ENCODE peak calls at places on chromosome 3, in nine cellular contexts. R is BE2C; Y is cardiac muscle cell; D is fibroblast of mammary gland; B is heart left ventricle; P is mucosa of descending colon; J is NB4; V is stomach; X is CD4-positive, alpha-beta T cell. Z is an unnamed sample.

GRCh38 chr3:114221165-114221880 is 16.1 kb downstream of the ZNF80 start:
- DNase-seq in V (no peak), Y (peak), J (no peak), D (no peak), B (no peak), X (no peak), P (peak), R (no peak), Z (peak)

GRCh38 chr3:190127797-190128196 is 7.1 kb upstream of the P3H2 start:
- DNase-seq in V (no peak), X (no peak), R (no peak), P (no peak), B (no peak), J (no peak), D (no peak), Y (peak), Z (no peak)

GRCh38 chr3:52528596-52529375 is 4.9 kb downstream of the NT5DC2 start:
- DNase-seq in D (no peak), Y (no peak), P (no peak), B (peak), R (no peak), V (no peak), X (no peak), J (no peak), Z (no peak)

GRCh38 chr3:184284696-184285095 is 8.9 kb downstream of the ECE2 start:
- DNase-seq in V (peak), D (peak), B (peak), J (peak), P (peak), X (no peak), R (peak), Y (peak), Z (peak)

GRCh38 chr3:134903840-134904239 is 108.8 kb downstream of the EPHB1 start:
- DNase-seq in X (no peak), Y (no peak), R (peak), B (no peak), J (no peak), V (no peak), D (no peak), P (no peak), Z (no peak)

GRCh38 chr3:181941250-181941649 is 229.5 kb downstream of the SOX2 start:
- DNase-seq in V (no peak), Y (no peak), D (no peak), R (no peak), P (no peak), B (no peak), J (no peak), X (no peak), Z (no peak)

GRCh38 chr3:195182470-195182795 is 88.5 kb downstream of the XXYLT1 start:
- DNase-seq in X (no peak), B (no peak), V (no peak), Y (peak), D (peak), P (no peak), R (no peak), J (peak), Z (peak)

GRCh38 chr3:48243886-48244285 is 3.0 kb downstream of the ZNF589 start:
- DNase-seq in V (no peak), Y (no peak), R (no peak), D (no peak), B (no peak), J (no peak), X (no peak), P (no peak), Z (no peak)

GRCh38 chr3:48826451-48826850 is 21.2 kb downstream of the PRKAR2A start:
- DNase-seq in Y (peak), J (peak), P (no peak), X (no peak), D (peak), B (no peak), V (no peak), R (no peak), Z (peak)

GRCh38 chr3:73614385-73614784 is 10.4 kb downstream of the PDZRN3 start:
- DNase-seq in J (peak), V (no peak), R (no peak), P (no peak), X (no peak), Y (peak), B (peak), D (peak), Z (peak)

GRCh38 chr3:155342344-155342743 is 48.9 kb upstream of the STRIT1 start:
- DNase-seq in J (no peak), X (no peak), Y (no peak), V (no peak), D (no peak), B (no peak), R (no peak), P (no peak), Z (no peak)

GRCh38 chr3:130894130-130894872 is 417 bp downstream of the ATP2C1 start:
- DNase-seq in R (peak), B (peak), D (no peak), J (peak), X (peak), Y (peak), P (peak), V (peak), Z (no peak)

GRCh38 chr3:13018561-13019242 is 54.5 kb downstream of the IQSEC1 start:
- DNase-seq in J (no peak), P (no peak), X (no peak), B (no peak), D (no peak), V (no peak), Y (no peak), R (no peak), Z (no peak)

GRCh38 chr3:115836944-115837343 is 213.6 kb downstream of the GAP43 start:
- DNase-seq in V (no peak), D (peak), R (no peak), Y (peak), X (no peak), B (no peak), P (no peak), J (peak), Z (peak)

GRCh38 chr3:12840591-12841084 is 727 bp downstream of the RPL32 start:
- DNase-seq in X (no peak), R (no peak), P (peak), D (no peak), V (no peak), B (no peak), Y (no peak), J (peak), Z (no peak)

GRCh38 chr3:159189994-159190669 is 388.3 kb downstream of the MFSD1 start:
- DNase-seq in Y (peak), R (no peak), J (no peak), B (no peak), X (no peak), D (peak), V (no peak), P (no peak), Z (peak)

GRCh38 chr3:39788484-39788883 is 20.9 kb upstream of the MYRIP start:
- DNase-seq in B (no peak), Y (no peak), P (no peak), J (no peak), D (no peak), R (no peak), V (no peak), X (no peak), Z (no peak)

GRCh38 chr3:181715601-181716340 is 4.0 kb downstream of the SOX2 start:
- DNase-seq in P (no peak), X (no peak), B (no peak), D (no peak), Y (no peak), J (no peak), V (no peak), R (no peak), Z (no peak)

GRCh38 chr3:54427951-54428871 is 305.9 kb downstream of the CACNA2D3 start:
- DNase-seq in P (peak), V (peak), B (peak), R (peak), D (peak), Y (peak), J (peak), X (no peak), Z (peak)

GRCh38 chr3:129599607-129600006 is 6.9 kb downstream of the PLXND1 start:
- DNase-seq in V (no peak), D (peak), B (peak), J (peak), R (peak), X (no peak), Y (peak), P (no peak), Z (peak)

GRCh38 chr3:147410126-147410517 is 957 bp downstream of the ZIC1 start:
- DNase-seq in D (no peak), Y (no peak), R (no peak), V (no peak), P (no peak), J (no peak), X (no peak), B (no peak), Z (no peak)

GRCh38 chr3:149441662-149442442 is 32.6 kb upstream of the TM4SF4 start:
- DNase-seq in Y (no peak), B (no peak), X (no peak), R (no peak), V (no peak), D (no peak), J (no peak), P (no peak), Z (peak)

GRCh38 chr3:150779402-150779858 is 16.5 kb upstream of the SIAH2 start:
- DNase-seq in B (no peak), R (no peak), J (no peak), V (no peak), D (no peak), P (no peak), Y (no peak), X (no peak), Z (no peak)

GRCh38 chr3:15479602-15480248 is 41.8 kb downstream of the COLQ start:
- DNase-seq in V (no peak), D (no peak), Y (peak), J (no peak), B (no peak), P (no peak), R (no peak), X (no peak), Z (no peak)

GRCh38 chr3:165259518-165260193 is 63.5 kb upstream of the SLITRK3 start:
- DNase-seq in D (peak), B (no peak), R (no peak), Y (peak), X (no peak), J (no peak), P (no peak), V (no peak), Z (no peak)

GRCh38 chr3:143859465-143860203 is 11.4 kb upstream of the SLC9A9 start:
- DNase-seq in Y (no peak), V (no peak), J (no peak), D (no peak), P (no peak), B (no peak), X (no peak), R (no peak), Z (no peak)

GRCh38 chr3:142925140-142925539 is 36.3 kb upstream of the PCOLCE2 start:
- DNase-seq in P (no peak), R (no peak), J (no peak), B (no peak), Y (no peak), X (no peak), V (no peak), D (no peak), Z (no peak)

GRCh38 chr3:194328080-194328571 is 23.0 kb downstream of the CPN2 start:
- DNase-seq in X (no peak), R (no peak), Y (peak), J (peak), B (no peak), D (peak), V (no peak), P (no peak), Z (peak)

GRCh38 chr3:140342668-140343067 is 335.2 kb upstream of the TRIM42 start:
- DNase-seq in B (no peak), X (no peak), P (no peak), D (no peak), V (no peak), J (no peak), Y (no peak), R (peak), Z (no peak)

GRCh38 chr3:111714305-111714704 is 119.2 kb upstream of the ZBED2 start:
- DNase-seq in B (no peak), R (no peak), X (no peak), P (no peak), D (peak), V (no peak), J (peak), Y (peak), Z (peak)

GRCh38 chr3:23877324-23877980 is 39.3 kb downstream of the NKIRAS1 start:
- DNase-seq in R (no peak), X (no peak), J (peak), B (no peak), D (peak), P (no peak), Y (peak), V (no peak), Z (peak)

GRCh38 chr3:186160691-186161243 is 51.9 kb upstream of the ETV5 start:
- DNase-seq in P (no peak), J (no peak), D (no peak), B (no peak), R (no peak), X (no peak), V (no peak), Y (peak), Z (no peak)

GRCh38 chr3:10432931-10433330 is 72.5 kb downstream of the ATP2B2 start:
- DNase-seq in Y (no peak), J (no peak), R (no peak), B (no peak), X (no peak), P (peak), V (no peak), D (no peak), Z (no peak)

GRCh38 chr3:152556731-152557254 is 278.1 kb upstream of the P2RY1 start:
- DNase-seq in V (no peak), X (no peak), D (peak), Y (peak), P (no peak), R (no peak), B (peak), J (peak), Z (peak)

GRCh38 chr3:134372405-134373277 is 1.6 kb downstream of the AMOTL2 start:
- DNase-seq in J (no peak), P (no peak), V (no peak), D (no peak), X (no peak), R (no peak), B (no peak), Y (peak), Z (peak)

GRCh38 chr3:40593351-40593750 is 68.6 kb downstream of the ZNF621 start:
- DNase-seq in J (no peak), D (peak), R (no peak), B (no peak), V (no peak), P (no peak), Y (peak), X (no peak), Z (no peak)

GRCh38 chr3:184345678-184346144 is 8.3 kb downstream of the FAM131A start:
- DNase-seq in V (peak), X (no peak), R (peak), J (peak), Y (peak), P (peak), D (peak), B (peak), Z (peak)

GRCh38 chr3:31252216-31253185 is 280.2 kb upstream of the STT3B start:
- DNase-seq in V (no peak), P (no peak), X (no peak), Y (no peak), J (no peak), B (no peak), R (no peak), D (no peak), Z (no peak)

GRCh38 chr3:58124387-58124786 is 86.4 kb downstream of the DNASE1L3 start:
- DNase-seq in P (no peak), V (no peak), B (no peak), X (no peak), Y (no peak), J (no peak), D (no peak), R (no peak), Z (no peak)
- TF ChIP-seq CTCF in P (no peak), V (no peak), B (no peak), X (no peak), Y (no peak), J (no peak), D (no peak), R (no peak), Z (no peak)

GRCh38 chr3:123375014-123375940 is 73.6 kb downstream of the ADCY5 start:
- DNase-seq in R (no peak), B (no peak), X (peak), Y (no peak), D (no peak), V (no peak), P (no peak), J (no peak), Z (no peak)
- TF ChIP-seq CTCF in R (peak), B (no peak), X (no peak), Y (no peak), D (no peak), V (no peak), P (no peak), J (no peak), Z (peak)

GRCh38 chr3:69020857-69021256 is 7.4 kb upstream of the EOGT start:
- DNase-seq in V (no peak), R (no peak), B (no peak), X (no peak), P (no peak), Y (no peak), J (no peak), D (no peak), Z (no peak)
- TF ChIP-seq CTCF in V (no peak), R (no peak), B (no peak), X (no peak), P (no peak), Y (no peak), J (no peak), D (no peak), Z (peak)

DNA sequence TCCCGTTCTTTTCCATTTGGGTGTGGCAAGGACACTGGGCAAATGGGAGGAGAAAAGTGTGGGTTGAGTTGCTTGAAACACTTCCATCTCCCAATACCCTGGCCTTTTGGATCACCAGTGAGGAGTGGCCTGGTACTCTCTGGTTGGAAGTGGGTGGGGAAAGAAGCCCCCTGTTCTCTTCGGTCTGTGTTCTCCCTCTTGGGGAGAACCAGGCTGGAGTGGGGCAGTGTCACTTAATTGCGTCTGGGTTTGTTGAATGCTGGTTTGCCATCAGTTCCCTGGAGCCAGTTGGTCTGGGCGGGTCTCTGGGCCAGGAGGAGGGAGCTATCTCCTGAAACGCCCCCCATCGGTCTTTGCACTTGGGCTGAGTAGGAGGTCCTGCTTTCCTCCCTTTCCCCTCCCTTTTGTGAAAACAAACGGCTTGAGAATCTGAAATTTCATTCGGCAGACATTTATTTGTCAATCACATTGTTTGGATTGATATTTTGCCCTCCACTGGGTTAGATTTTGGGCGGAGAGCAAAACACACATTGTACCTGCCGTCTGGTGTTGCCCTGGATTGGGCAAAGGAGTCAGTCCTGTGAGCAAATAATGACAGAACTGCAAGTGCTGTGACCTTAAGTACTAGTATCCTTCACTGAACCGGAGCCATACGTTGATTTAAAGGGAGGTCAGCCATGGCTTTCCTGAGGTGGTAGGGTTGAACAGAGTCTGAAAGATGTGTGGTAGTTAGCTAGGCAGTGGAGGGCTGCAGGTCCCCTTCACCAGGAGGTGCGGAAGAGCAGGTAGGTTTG is 1.6 kb downstream of the PDIA5 start:
- DNase-seq in Y (no peak), V (peak), P (peak), J (no peak), X (no peak), B (no peak), D (peak), R (peak), Z (no peak)
- TF ChIP-seq CTCF in Y (no peak), V (no peak), P (no peak), J (no peak), X (no peak), B (no peak), D (no peak), R (peak), Z (no peak)

GRCh38 chr3:127961963-127962362 is 46.9 kb downstream of the KBTBD12 start:
- DNase-seq in R (peak), J (no peak), B (no peak), V (peak), D (peak), P (peak), Y (no peak), X (no peak), Z (peak)

GRCh38 chr3:127959041-127959440 is 44.0 kb downstream of the KBTBD12 start:
- DNase-seq in R (no peak), Y (no peak), J (no peak), P (no peak), D (no peak), B (no peak), V (no peak), X (no peak), Z (no peak)

GRCh38 chr3:127962937-127963336 is 47.9 kb downstream of the KBTBD12 start:
- DNase-seq in X (no peak), D (no peak), J (no peak), B (no peak), Y (no peak), P (no peak), V (no peak), R (no peak), Z (no peak)

GRCh38 chr3:127961124-127961523 is 46.1 kb downstream of the KBTBD12 start:
- DNase-seq in X (no peak), B (no peak), D (no peak), Y (no peak), P (no peak), V (no peak), R (no peak), J (no peak), Z (no peak)

GRCh38 chr3:127959873-127960272 is 44.8 kb downstream of the KBTBD12 start:
- DNase-seq in Y (peak), J (peak), V (peak), P (peak), R (peak), D (peak), B (peak), X (no peak), Z (no peak)
- TF ChIP-seq CTCF in Y (peak), J (peak), V (peak), P (no peak), R (peak), D (peak), B (peak), X (no peak), Z (peak)

GRCh38 chr3:100590840-100591147 is 18.6 kb upstream of the ADGRG7 start:
- DNase-seq in R (no peak), D (no peak), J (no peak), P (no peak), X (no peak), Y (no peak), B (no peak), V (no peak), Z (no peak)
- TF ChIP-seq CTCF in R (no peak), D (no peak), J (no peak), P (no peak), X (peak), Y (no peak), B (no peak), V (no peak), Z (peak)

GRCh38 chr3:72550582-72551262 is 297.5 kb downstream of the SHQ1 start:
- DNase-seq in D (no peak), Y (no peak), V (no peak), B (no peak), X (no peak), P (no peak), J (no peak), R (no peak), Z (no peak)
- TF ChIP-seq CTCF in D (no peak), Y (no peak), V (no peak), B (no peak), X (no peak), P (no peak), J (no peak), R (no peak), Z (no peak)

Z was measured in HFFc6.